ENCODE peak calls at places on chromosomes 11 and 22, in ten cellular contexts. H is NCI-H1417, A is nucleus accumbens, X is SK-N-DZ, V is T-helper 2 cell, M is T-cell, W is left lung, P is neural crest cell, S is GM12865, D is colonic mucosa. Z is an unnamed sample.

GRCh38 chr11:25520459-25520858 is 811.5 kb upstream of the ANO3 start:
- DNase-seq in H (no peak), A (no peak), X (no peak), V (no peak), M (no peak), W (no peak), P (no peak), S (no peak), D (no peak), Z (no peak)

GRCh38 chr11:35852056-35852455 is 91.8 kb upstream of the LDLRAD3 start:
- DNase-seq in H (no peak), A (no peak), X (no peak), V (no peak), M (no peak), W (no peak), P (no peak), S (no peak), D (no peak), Z (peak; percentile 4)

GRCh38 chr11:122709042-122709760 is 53.7 kb downstream of the UBASH3B start:
- DNase-seq in H (no peak), A (no peak), X (no peak), V (no peak), M (no peak), W (no peak), P (no peak), S (no peak), D (no peak), Z (no peak)

GRCh38 chr11:16925495-16926065 is 88.6 kb downstream of the PLEKHA7 start:
- DNase-seq in H (peak; percentile 72), A (no peak), X (peak; percentile 67), V (no peak), M (no peak), W (peak; percentile 85), P (peak; percentile 31), S (no peak), D (peak; percentile 62), Z (peak; percentile 91)

GRCh38 chr22:24247564-24248344 is 2.9 kb upstream of the GGT5 start:
- DNase-seq in H (peak; percentile 63), A (peak; percentile 65), X (peak; percentile 82), V (peak; percentile 36), M (peak; percentile 8), W (peak; percentile 94), P (peak; percentile 80), S (peak; percentile 56), D (peak; percentile 78), Z (peak; percentile 88)

GRCh38 chr22:41725510-41726110 is 26.3 kb downstream of the MEI1 start:
- DNase-seq in H (no peak), A (no peak), X (no peak), V (no peak), M (no peak), W (no peak), P (no peak), S (no peak), D (no peak), Z (no peak)

GRCh38 chr11:36684840-36685800 is 87.1 kb upstream of the RAG2 start:
- DNase-seq in H (no peak), A (no peak), X (no peak), V (peak; percentile 27), M (peak; percentile 30), W (no peak), P (no peak), S (peak; percentile 12), D (no peak), Z (no peak)

GRCh38 chr11:119169272-119169719 is 771 bp downstream of the NLRX1 start:
- DNase-seq in H (no peak), A (no peak), X (no peak), V (no peak), M (no peak), W (no peak), P (no peak), S (peak; percentile 71), D (peak; percentile 36), Z (peak; percentile 55)

GRCh38 chr11:16001899-16002426 is 354.4 kb downstream of the SOX6 start:
- DNase-seq in H (peak; percentile 94), A (no peak), X (no peak), V (no peak), M (no peak), W (no peak), P (no peak), S (peak; percentile 38), D (peak; percentile 24), Z (peak; percentile 70)

GRCh38 chr11:44766112-44766971 is 39.6 kb downstream of the TSPAN18 start:
- DNase-seq in H (peak; percentile 27), A (no peak), X (no peak), V (no peak), M (no peak), W (no peak), P (no peak), S (no peak), D (no peak), Z (no peak)

GRCh38 chr22:22855617-22856308 is 31.9 kb upstream of the IGLL5 start:
- DNase-seq in H (no peak), A (no peak), X (peak; percentile 13), V (no peak), M (no peak), W (no peak), P (peak; percentile 25), S (peak; percentile 55), D (peak; percentile 32), Z (peak; percentile 74)

GRCh38 chr11:11786234-11786633 is 55.5 kb upstream of the USP47 start:
- DNase-seq in H (no peak), A (no peak), X (peak; percentile 24), V (no peak), M (no peak), W (no peak), P (no peak), S (no peak), D (no peak), Z (no peak)

GRCh38 chr11:108084811-108085210 is 36.6 kb upstream of the ACAT1 start:
- DNase-seq in H (peak; percentile 33), A (no peak), X (no peak), V (no peak), M (no peak), W (no peak), P (no peak), S (no peak), D (no peak), Z (peak; percentile 72)

GRCh38 chr22:18971321-18971751 is 35.2 kb upstream of the PRODH start:
- DNase-seq in H (no peak), A (no peak), X (no peak), V (no peak), M (no peak), W (no peak), P (no peak), S (no peak), D (no peak), Z (no peak)

GRCh38 chr22:44093791-44094190 is 69.7 kb downstream of the PARVB start:
- DNase-seq in H (no peak), A (no peak), X (no peak), V (no peak), M (no peak), W (peak; percentile 37), P (no peak), S (no peak), D (no peak), Z (no peak)

GRCh38 chr22:49299821-49300231 is 527.8 kb downstream of the BRD1 start:
- DNase-seq in H (no peak), A (no peak), X (no peak), V (no peak), M (no peak), W (no peak), P (no peak), S (no peak), D (no peak), Z (peak; percentile 67)

GRCh38 chr22:42404266-42404665 is 27.9 kb downstream of the NFAM1 start:
- DNase-seq in H (no peak), A (no peak), X (no peak), V (no peak), M (no peak), W (no peak), P (no peak), S (no peak), D (no peak), Z (no peak)

GRCh38 chr22:37777122-37777687 is 30.5 kb upstream of the GCAT start:
- DNase-seq in H (peak; percentile 27), A (no peak), X (no peak), V (no peak), M (no peak), W (no peak), P (no peak), S (peak; percentile 73), D (peak; percentile 81), Z (peak; percentile 86)

GRCh38 chr11:66239998-66240780 is 28.2 kb upstream of the RAB1B start:
- DNase-seq in H (no peak), A (no peak), X (no peak), V (no peak), M (no peak), W (no peak), P (no peak), S (no peak), D (no peak), Z (no peak)